ENCODE peak calls at places on chromosomes 4 and X, in six cellular contexts. Y, Z, A, D, M and J are unnamed samples.

GRCh38 chr4:129515356-129515755 is 419.4 kb downstream of the C4orf33 start:
- DNase-seq in D (no peak), A (no peak), Z (no peak), Y (no peak), M (no peak), J (no peak)

GRCh38 chr4:87077834-87078585 is 142.4 kb downstream of the KLHL8 start:
- DNase-seq in A (no peak), D (no peak), M (no peak), Z (no peak), Y (no peak), J (no peak)

GRCh38 chrX:131675596-131676194 is 131.8 kb downstream of the OR13H1 start:
- DNase-seq in Y (peak), Z (no peak), M (peak), D (no peak), A (no peak), J (no peak)

GRCh38 chr4:683982-684571 is 4.9 kb downstream of the SLC49A3 start:
- DNase-seq in D (no peak), M (peak), Y (peak), A (peak), Z (peak), J (peak)

GRCh38 chrX:82134378-82134777 is 932.5 kb downstream of the SH3BGRL start:
- DNase-seq in Y (no peak), M (no peak), Z (no peak), A (no peak), D (no peak), J (no peak)

GRCh38 chr4:25306658-25307057 is 5.9 kb upstream of the ZCCHC4 start:
- DNase-seq in M (no peak), Z (no peak), A (no peak), Y (no peak), D (no peak), J (no peak)

GRCh38 chrX:39953879-39954278 is 143.9 kb downstream of the BCOR start:
- DNase-seq in D (no peak), A (no peak), Y (no peak), M (peak), Z (peak), J (peak)

GRCh38 chrX:118839334-118839958 is 15.8 kb downstream of the ZCCHC12 start:
- DNase-seq in A (peak), M (peak), D (peak), Z (peak), Y (peak), J (peak)

GRCh38 chrX:103687696-103688191 is 1.2 kb upstream of the MORF4L2 start:
- DNase-seq in A (peak), Z (peak), Y (peak), M (peak), D (peak), J (peak)

GRCh38 chr4:176789955-176790354 is 2.8 kb downstream of the VEGFC start:
- DNase-seq in A (no peak), D (no peak), Z (no peak), M (peak), Y (peak), J (no peak)

GRCh38 chrX:81957900-81958545 is 756.1 kb downstream of the SH3BGRL start:
- DNase-seq in Z (no peak), Y (peak), A (no peak), M (peak), D (no peak), J (no peak)

GRCh38 chr4:101952985-101953384 is 162.5 kb downstream of the BANK1 start:
- DNase-seq in M (no peak), Y (no peak), D (no peak), A (no peak), Z (no peak), J (no peak)

GRCh38 chrX:21153503-21153902 is 220.7 kb upstream of the CNKSR2 start:
- DNase-seq in D (no peak), A (no peak), M (peak), Y (no peak), Z (peak), J (no peak)